ENCODE peak calls at places on chromosomes 2 and 18, in four cellular contexts. W is AML-193, D is endodermal cell, I is HS-5. Z is an unnamed sample.

GRCh38 chr2:10400568-10400977 is 47.6 kb downstream of the ODC1 start:
- DNase-seq in D (no peak), W (peak), I (no peak), Z (no peak)

GRCh38 chr18:34695300-34695699 is 14.8 kb upstream of the DTNA start:
- DNase-seq in I (no peak), W (no peak), D (no peak), Z (no peak)

GRCh38 chr2:217371681-217372297 is 511.9 kb upstream of the TNP1 start:
- DNase-seq in I (no peak), D (peak), W (no peak), Z (no peak)

GRCh38 chr2:159202568-159203071 is 83.9 kb downstream of the WDSUB1 start:
- DNase-seq in D (peak), W (no peak), I (peak), Z (no peak)

GRCh38 chr2:85718885-85719487 is 24.8 kb downstream of the GNLY start:
- DNase-seq in I (no peak), D (no peak), W (no peak), Z (no peak)

GRCh38 chr2:12932192-12932591 is 215.5 kb downstream of the TRIB2 start:
- DNase-seq in D (peak), I (no peak), W (no peak), Z (no peak)

GRCh38 chr2:64770137-64770780 is 116.5 kb upstream of the SERTAD2 start:
- DNase-seq in I (no peak), W (no peak), D (no peak), Z (no peak)

GRCh38 chr2:108621087-108621559 is 86.9 kb downstream of the LIMS1 start:
- DNase-seq in I (no peak), D (peak), W (peak), Z (no peak)

GRCh38 chr2:127104166-127104660 is 2.7 kb downstream of the BIN1 start:
- DNase-seq in I (no peak), W (no peak), D (no peak), Z (no peak)

Z was measured in GM12891.